ENCODE peak calls at places on chromosomes 1 and 21, in four cellular contexts. One of them, this sample, is unnamed.

GRCh38 chr1:149848340-149848771 is 51.0 kb upstream of the BOLA1 start:
- DNase-seq in gastrocnemius medialis: no peak
- DNase-seq in A549: no peak
- DNase-seq in testis: no peak
- DNase-seq in this sample: no peak

GRCh38 chr1:16152521-16153087 is 3.3 kb downstream of the EPHA2 start:
- DNase-seq in testis: no peak
- DNase-seq in A549: no peak
- DNase-seq in gastrocnemius medialis: no peak
- DNase-seq in this sample: no peak

GRCh38 chr21:44052071-44052829 is 40.1 kb downstream of the TRAPPC10 start:
- DNase-seq in gastrocnemius medialis: no peak
- DNase-seq in testis: no peak
- DNase-seq in A549: no peak
- DNase-seq in this sample: no peak

GRCh38 chr1:96049759-96050409 is 671.7 kb upstream of the PTBP2 start:
- DNase-seq in testis: no peak
- DNase-seq in gastrocnemius medialis: no peak
- DNase-seq in A549: peak
- DNase-seq in this sample: no peak

GRCh38 chr1:193707271-193708015 is 521.0 kb upstream of the B3GALT2 start:
- DNase-seq in gastrocnemius medialis: no peak
- DNase-seq in A549: peak
- DNase-seq in testis: no peak
- DNase-seq in this sample: no peak

GRCh38 chr1:47444578-47445465 is 7.0 kb downstream of the FOXD2 start:
- DNase-seq in testis: peak
- DNase-seq in A549: no peak
- DNase-seq in gastrocnemius medialis: no peak
- DNase-seq in this sample: peak

GRCh38 chr21:42538479-42539275 is 25.0 kb downstream of the SLC37A1 start:
- DNase-seq in testis: no peak
- DNase-seq in A549: no peak
- DNase-seq in gastrocnemius medialis: no peak
- DNase-seq in this sample: no peak

GRCh38 chr1:228852015-228852414 is 116.7 kb downstream of the RHOU start:
- DNase-seq in A549: no peak
- DNase-seq in testis: peak
- DNase-seq in gastrocnemius medialis: no peak
- DNase-seq in this sample: no peak

GRCh38 chr1:1176931-1177330 is 3.3 kb downstream of the TTLL10 start:
- DNase-seq in testis: no peak
- DNase-seq in A549: no peak
- DNase-seq in gastrocnemius medialis: no peak
- DNase-seq in this sample: no peak

GRCh38 chr1:175887981-175888428 is 144.6 kb upstream of the TNR start:
- DNase-seq in testis: peak
- DNase-seq in gastrocnemius medialis: no peak
- DNase-seq in A549: peak
- DNase-seq in this sample: peak

GRCh38 chr1:29631836-29632420 is 395.6 kb downstream of the PTPRU start:
- DNase-seq in gastrocnemius medialis: no peak
- DNase-seq in A549: no peak
- DNase-seq in testis: no peak
- DNase-seq in this sample: no peak

GRCh38 chr1:61117283-61117682 is 34.9 kb downstream of the NFIA start:
- DNase-seq in A549: no peak
- DNase-seq in testis: no peak
- DNase-seq in gastrocnemius medialis: no peak
- DNase-seq in this sample: no peak

GRCh38 chr1:31560394-31560793 is 15.9 kb upstream of the TINAGL1 start:
- DNase-seq in A549: no peak
- DNase-seq in testis: no peak
- DNase-seq in gastrocnemius medialis: no peak
- DNase-seq in this sample: no peak

GRCh38 chr1:202203238-202204039 is 9.8 kb downstream of the LGR6 start:
- DNase-seq in testis: no peak
- DNase-seq in gastrocnemius medialis: no peak
- DNase-seq in A549: no peak
- DNase-seq in this sample: no peak

GRCh38 chr1:1601564-1602320 is 1.8 kb upstream of the FNDC10 start:
- DNase-seq in testis: no peak
- DNase-seq in A549: no peak
- DNase-seq in gastrocnemius medialis: no peak
- DNase-seq in this sample: peak

GRCh38 chr1:233448290-233448689 is 120.8 kb downstream of the MAP3K21 start:
- DNase-seq in A549: no peak
- DNase-seq in testis: no peak
- DNase-seq in gastrocnemius medialis: no peak
- DNase-seq in this sample: no peak

GRCh38 chr1:207822124-207822601 is 70.3 kb downstream of the CD46 start:
- DNase-seq in gastrocnemius medialis: no peak
- DNase-seq in testis: no peak
- DNase-seq in A549: no peak
- DNase-seq in this sample: no peak

GRCh38 chr1:172380441-172381244 is 39.8 kb upstream of the C1orf105 start:
- DNase-seq in A549: no peak
- DNase-seq in testis: no peak
- DNase-seq in gastrocnemius medialis: no peak
- DNase-seq in this sample: no peak
- TF ChIP-seq POLR2A in A549: no peak
- TF ChIP-seq POLR2A in testis: no peak
- TF ChIP-seq POLR2A in gastrocnemius medialis: no peak
- TF ChIP-seq POLR2A in this sample: no peak

GRCh38 chr1:109161836-109162606 is 48.1 kb downstream of the ELAPOR1 start:
- DNase-seq in testis: peak
- DNase-seq in gastrocnemius medialis: no peak
- DNase-seq in A549: no peak
- DNase-seq in this sample: no peak
- TF ChIP-seq POLR2A in testis: no peak
- TF ChIP-seq POLR2A in gastrocnemius medialis: no peak
- TF ChIP-seq POLR2A in A549: no peak
- TF ChIP-seq POLR2A in this sample: no peak

GRCh38 chr1:183024352-183025337 is 1.4 kb downstream of the LAMC1 start:
- DNase-seq in testis: no peak
- DNase-seq in A549: no peak
- DNase-seq in gastrocnemius medialis: no peak
- DNase-seq in this sample: no peak

GRCh38 chr1:183023146-183023600 is at the start of gene LAMC1:
- DNase-seq in gastrocnemius medialis: peak
- DNase-seq in A549: peak
- DNase-seq in testis: peak
- DNase-seq in this sample: peak

GRCh38 chr1:183023601-183024351 is 556 bp downstream of the LAMC1 start:
- DNase-seq in A549: peak
- DNase-seq in testis: peak
- DNase-seq in gastrocnemius medialis: peak
- DNase-seq in this sample: peak

GRCh38 chr1:183021405-183022201 is 1.6 kb upstream of the LAMC1 start:
- DNase-seq in testis: no peak
- DNase-seq in A549: no peak
- DNase-seq in gastrocnemius medialis: no peak
- DNase-seq in this sample: no peak

DNA sequence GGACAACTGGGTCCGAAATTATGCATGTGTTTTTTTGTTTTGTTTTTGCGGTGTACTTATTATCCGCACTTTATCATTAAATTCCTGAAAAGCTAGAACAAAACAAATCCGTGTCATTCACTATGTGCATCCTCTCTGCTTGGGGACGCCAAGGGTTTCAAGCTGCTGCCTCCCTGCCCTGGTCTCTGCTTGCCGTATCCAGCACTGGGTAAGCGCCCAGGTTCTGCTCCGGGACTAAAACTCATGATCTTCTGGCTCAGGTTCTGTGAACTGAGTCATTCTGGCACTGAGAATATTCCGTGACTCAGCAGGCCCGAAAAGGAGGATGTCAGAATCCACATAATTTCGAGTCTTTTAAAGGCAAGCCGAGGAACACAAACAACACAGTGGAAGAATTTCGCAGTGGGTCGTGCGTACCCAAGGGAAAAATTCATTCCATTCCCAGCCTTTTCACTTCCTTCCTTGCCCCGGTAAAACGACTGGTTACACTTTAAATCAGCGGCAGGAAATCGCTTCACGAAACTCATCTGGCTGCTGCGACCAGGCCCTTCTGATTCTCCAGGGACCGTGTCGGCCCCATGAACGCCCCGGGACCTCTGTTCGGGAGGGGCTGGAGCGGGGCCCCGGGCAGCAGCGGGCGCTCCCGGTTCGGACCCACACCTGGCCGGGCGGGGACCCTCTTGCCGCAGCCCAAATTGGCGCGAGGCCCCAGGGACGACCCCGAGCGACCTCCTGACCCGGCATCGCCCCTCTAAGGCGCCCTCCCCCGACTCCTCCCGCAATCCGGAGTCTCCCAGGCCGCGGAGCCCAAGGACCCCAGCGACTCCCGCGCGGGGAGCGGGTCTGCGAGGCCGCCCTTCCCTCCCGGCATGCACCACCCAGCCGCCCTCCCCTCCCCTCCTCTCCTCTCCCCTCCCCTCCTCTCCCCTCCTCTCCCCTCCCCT is 746 bp upstream of the LAMC1 start:
- DNase-seq in A549: peak
- DNase-seq in testis: peak
- DNase-seq in gastrocnemius medialis: peak
- DNase-seq in this sample: peak
- TF ChIP-seq POLR2A in A549: peak
- TF ChIP-seq POLR2A in testis: no peak
- TF ChIP-seq POLR2A in gastrocnemius medialis: peak
- TF ChIP-seq POLR2A in this sample: no peak

GRCh38 chr1:45612941-45613579 is 10.8 kb downstream of the CCDC17 start:
- DNase-seq in testis: no peak
- DNase-seq in gastrocnemius medialis: no peak
- DNase-seq in A549: no peak
- DNase-seq in this sample: no peak

GRCh38 chr1:45607407-45608074 is 16.3 kb downstream of the CCDC17 start:
- DNase-seq in testis: no peak
- DNase-seq in gastrocnemius medialis: no peak
- DNase-seq in A549: no peak
- DNase-seq in this sample: no peak

GRCh38 chr1:45608475-45609156 is 15.2 kb downstream of the CCDC17 start:
- DNase-seq in testis: no peak
- DNase-seq in gastrocnemius medialis: no peak
- DNase-seq in A549: no peak
- DNase-seq in this sample: no peak

GRCh38 chr1:45615885-45616284 is 8.0 kb downstream of the CCDC17 start:
- DNase-seq in gastrocnemius medialis: no peak
- DNase-seq in A549: no peak
- DNase-seq in testis: no peak
- DNase-seq in this sample: no peak

GRCh38 chr1:45610589-45611226 is 13.1 kb downstream of the CCDC17 start:
- DNase-seq in A549: no peak
- DNase-seq in testis: no peak
- DNase-seq in gastrocnemius medialis: no peak
- DNase-seq in this sample: no peak
- TF ChIP-seq POLR2A in A549: no peak
- TF ChIP-seq POLR2A in testis: no peak
- TF ChIP-seq POLR2A in gastrocnemius medialis: no peak
- TF ChIP-seq POLR2A in this sample: no peak

DNA sequence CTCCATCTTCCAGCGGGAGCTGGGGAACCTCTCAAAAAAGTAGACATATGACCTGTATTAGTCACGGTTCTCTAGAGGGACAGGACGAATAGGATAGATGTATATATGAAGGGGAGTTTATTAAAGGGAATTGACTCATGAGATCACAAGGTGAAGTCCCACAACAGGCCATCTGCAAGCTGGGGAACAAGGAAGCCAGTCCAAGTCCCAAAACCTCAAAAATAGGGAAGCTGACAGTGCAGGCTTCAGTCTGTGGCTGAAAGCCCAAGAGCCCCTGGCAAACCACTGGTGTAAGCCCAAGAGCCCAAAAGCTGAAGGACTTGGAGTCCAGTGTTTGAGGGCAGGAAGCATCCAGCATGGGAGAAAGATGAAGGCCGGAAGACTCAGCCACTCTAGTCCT is 19.5 kb downstream of the OLIG1 start:
- DNase-seq in A549: no peak
- DNase-seq in gastrocnemius medialis: peak
- DNase-seq in testis: no peak
- DNase-seq in this sample: peak
- TF ChIP-seq POLR2A in A549: no peak
- TF ChIP-seq POLR2A in gastrocnemius medialis: no peak
- TF ChIP-seq POLR2A in testis: no peak
- TF ChIP-seq POLR2A in this sample: no peak

GRCh38 chr1:38004284-38005101 is 821 bp downstream of the FHL3 start:
- DNase-seq in testis: no peak
- DNase-seq in A549: no peak
- DNase-seq in gastrocnemius medialis: no peak
- DNase-seq in this sample: peak

GRCh38 chr1:38009088-38009840 is 3.3 kb upstream of the UTP11 start:
- DNase-seq in testis: no peak
- DNase-seq in gastrocnemius medialis: peak
- DNase-seq in A549: no peak
- DNase-seq in this sample: peak

GRCh38 chr1:38006008-38006828 is 904 bp upstream of the FHL3 start:
- DNase-seq in testis: no peak
- DNase-seq in gastrocnemius medialis: peak
- DNase-seq in A549: no peak
- DNase-seq in this sample: peak

GRCh38 chr1:38003261-38004250 is 1.8 kb downstream of the FHL3 start:
- DNase-seq in gastrocnemius medialis: peak
- DNase-seq in A549: no peak
- DNase-seq in testis: no peak
- DNase-seq in this sample: peak

GRCh38 chr1:38005195-38006007 is at the start of gene FHL3:
- DNase-seq in gastrocnemius medialis: peak
- DNase-seq in testis: peak
- DNase-seq in A549: no peak
- DNase-seq in this sample: peak
- TF ChIP-seq POLR2A in gastrocnemius medialis: peak
- TF ChIP-seq POLR2A in testis: no peak
- TF ChIP-seq POLR2A in A549: peak
- TF ChIP-seq POLR2A in this sample: no peak

GRCh38 chr1:62643283-62643682 is 44.9 kb downstream of the DOCK7 start:
- DNase-seq in gastrocnemius medialis: no peak
- DNase-seq in testis: no peak
- DNase-seq in A549: no peak
- DNase-seq in this sample: no peak

DNA sequence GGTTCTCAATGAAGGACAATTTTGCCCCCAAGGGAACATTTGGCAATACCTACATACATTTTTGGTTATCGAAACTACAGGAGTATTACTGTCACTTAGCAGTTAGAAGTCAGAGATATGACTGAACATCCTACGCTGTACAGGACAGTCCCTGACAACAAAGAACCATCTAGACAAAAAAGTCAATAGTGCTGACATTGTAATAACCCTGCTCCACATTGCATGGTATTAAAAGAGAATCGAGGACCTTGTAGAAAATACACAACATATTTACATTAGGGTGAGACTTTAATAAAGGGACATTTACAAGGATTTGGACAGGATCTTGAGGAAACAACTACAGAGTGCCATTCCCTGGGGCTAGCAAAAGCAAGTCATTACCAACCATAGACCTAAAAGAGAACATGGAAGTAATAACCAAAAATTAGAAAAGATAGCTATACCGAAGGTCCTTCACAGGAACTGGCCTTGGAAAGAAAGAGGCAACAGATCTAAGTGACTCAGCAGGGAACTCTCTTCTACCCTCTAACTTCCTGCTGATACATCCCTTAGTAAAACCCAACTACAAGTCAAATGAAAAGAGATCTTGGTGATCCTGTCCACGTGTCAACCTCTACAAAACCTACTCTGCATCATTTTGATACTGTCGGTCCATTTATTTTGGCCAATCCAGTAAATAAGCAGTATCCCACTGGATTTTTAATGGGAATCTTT is 40.2 kb downstream of the ANGPTL3 start:
- DNase-seq in A549: peak
- DNase-seq in gastrocnemius medialis: no peak
- DNase-seq in testis: no peak
- DNase-seq in this sample: no peak
- TF ChIP-seq POLR2A in A549: no peak
- TF ChIP-seq POLR2A in gastrocnemius medialis: no peak
- TF ChIP-seq POLR2A in testis: no peak
- TF ChIP-seq POLR2A in this sample: no peak

This sample was measured in lower leg skin.